ENCODE peak calls at places on chromosomes 5 and 9, in nine cellular contexts. I, O, B, K, E, V, D, Q and F are unnamed samples.

GRCh38 chr9:73039253-73039915 is 86.5 kb upstream of the ALDH1A1 start:
- DNase-seq in D (no peak), I (peak; percentile 61), E (no peak), V (no peak), Q (no peak), O (no peak), K (peak; percentile 70), B (peak; percentile 78), F (no peak)

GRCh38 chr9:105930007-105930627 is 235.8 kb downstream of the TMEM38B start:
- DNase-seq in B (no peak), D (no peak), E (no peak), V (no peak), O (no peak), I (peak; percentile 17), K (no peak), Q (peak; percentile 9), F (no peak)

GRCh38 chr5:103895738-103896137 is 333.1 kb upstream of the NUDT12 start:
- DNase-seq in V (no peak), E (no peak), B (no peak), I (no peak), Q (no peak), O (no peak), D (no peak), K (no peak), F (no peak)

GRCh38 chr9:96113045-96113444 is 188.9 kb downstream of the HSD17B3 start:
- DNase-seq in B (no peak), I (peak; percentile 34), V (no peak), O (no peak), E (no peak), Q (no peak), D (no peak), K (no peak), F (no peak)

GRCh38 chr9:136438909-136439549 is 616 bp downstream of the INPP5E start:
- DNase-seq in V (peak; percentile 75), O (no peak), I (no peak), K (no peak), B (no peak), D (peak; percentile 56), E (no peak), Q (no peak), F (peak; percentile 56)

GRCh38 chr9:136990233-136990911 is 1.9 kb upstream of the PAXX start:
- DNase-seq in D (peak; percentile 93), K (no peak), O (no peak), V (no peak), B (no peak), Q (no peak), I (no peak), E (no peak), F (no peak)

GRCh38 chr5:122434120-122434519 is 122.1 kb downstream of the SNCAIP start:
- DNase-seq in D (peak; percentile 99), K (no peak), B (no peak), E (no peak), Q (no peak), V (no peak), I (peak; percentile 18), O (no peak), F (no peak)

GRCh38 chr9:35831040-35831439 is 2.0 kb downstream of the TMEM8B start:
- DNase-seq in E (no peak), V (no peak), B (no peak), K (no peak), I (no peak), D (no peak), Q (no peak), O (no peak), F (no peak)

GRCh38 chr5:88660947-88661869 is 221.8 kb downstream of the MEF2C start:
- DNase-seq in E (peak; percentile 76), I (peak; percentile 97), B (peak; percentile 61), Q (no peak), V (peak; percentile 96), K (no peak), O (peak; percentile 68), D (peak; percentile 100), F (peak; percentile 93)

GRCh38 chr5:170269579-170269978 is 28.0 kb downstream of the LCP2 start:
- DNase-seq in E (no peak), O (no peak), Q (no peak), B (no peak), K (no peak), I (no peak), D (no peak), V (no peak), F (no peak)

GRCh38 chr9:33225319-33226152 is 14.4 kb upstream of the SPINK4 start:
- DNase-seq in E (peak; percentile 64), B (peak; percentile 88), V (no peak), Q (peak; percentile 75), K (peak; percentile 79), I (peak; percentile 81), O (peak; percentile 75), D (peak; percentile 79), F (peak; percentile 70)

GRCh38 chr9:32918628-32919027 is 82.8 kb downstream of the APTX start:
- DNase-seq in I (no peak), B (no peak), O (no peak), D (peak; percentile 69), K (no peak), E (no peak), Q (no peak), V (no peak), F (no peak)

GRCh38 chr5:160262665-160263064 is 33.4 kb downstream of the FABP6 start:
- DNase-seq in O (no peak), Q (no peak), B (no peak), V (no peak), D (peak; percentile 32), E (no peak), K (peak; percentile 22), I (no peak), F (peak; percentile 28)